ENCODE peak calls at places on chromosomes 2 and 18, in six cellular contexts. U, T, V, M, X and Z are unnamed samples.
A peak's percentile ranks its signal among the peaks of the same experiment; 100 is the strongest.

GRCh38 chr2:65227035-65227470 is 578 bp upstream of the ACTR2 start:
- DNase-seq in M (no peak), T (no peak), U (no peak), X (no peak), V (peak; percentile 18), Z (peak; percentile 70)

GRCh38 chr18:45521777-45522176 is 93.5 kb upstream of the SLC14A2 start:
- DNase-seq in U (peak; percentile 22), M (no peak), X (no peak), T (no peak), V (no peak), Z (no peak)

GRCh38 chr18:12659904-12660605 is 2.1 kb upstream of the SPIRE1 start:
- DNase-seq in X (no peak), U (peak; percentile 71), V (peak; percentile 47), M (peak; percentile 48), T (no peak), Z (peak; percentile 79)

GRCh38 chr2:190578158-190579057 is 43.9 kb upstream of the NEMP2 start:
- DNase-seq in T (peak; percentile 36), X (no peak), M (peak; percentile 24), U (peak; percentile 14), V (peak; percentile 66), Z (peak; percentile 44)

GRCh38 chr2:105473011-105473410 is 74.2 kb upstream of the FHL2 start:
- DNase-seq in U (no peak), M (no peak), T (no peak), V (no peak), X (no peak), Z (no peak)

GRCh38 chr2:227228061-227228667 is 63.7 kb downstream of the COL4A3 start:
- DNase-seq in X (no peak), T (peak; percentile 86), U (peak; percentile 44), V (no peak), M (no peak), Z (no peak)

GRCh38 chr2:241759091-241759807 is 17.4 kb upstream of the GAL3ST2 start:
- DNase-seq in U (no peak), T (no peak), V (no peak), X (no peak), M (no peak), Z (no peak)

GRCh38 chr2:2655451-2655850 is 324.4 kb upstream of the MYT1L start:
- DNase-seq in U (no peak), T (no peak), V (no peak), X (no peak), M (no peak), Z (no peak)

GRCh38 chr2:240069846-240070245 is 16.5 kb upstream of the OR6B3 start:
- DNase-seq in X (no peak), M (no peak), U (no peak), T (no peak), V (no peak), Z (no peak)

GRCh38 chr2:166092889-166093288 is 34.9 kb downstream of the SCN1A start:
- DNase-seq in M (no peak), V (no peak), X (no peak), U (no peak), T (no peak), Z (no peak)

GRCh38 chr2:122748552-122749011 is 993.1 kb downstream of the TSN start:
- DNase-seq in T (no peak), X (no peak), M (no peak), U (no peak), V (peak; percentile 61), Z (no peak)

GRCh38 chr2:98043101-98043500 is 43.9 kb upstream of the VWA3B start:
- DNase-seq in U (no peak), M (no peak), T (no peak), V (no peak), X (no peak), Z (no peak)

GRCh38 chr2:47651296-47651695 is 131.6 kb upstream of the MSH6 start:
- DNase-seq in V (no peak), X (no peak), T (no peak), M (no peak), U (peak; percentile 82), Z (no peak)

GRCh38 chr18:23033079-23033478 is 100.0 kb downstream of the RBBP8 start:
- DNase-seq in M (no peak), T (no peak), U (no peak), V (no peak), X (no peak), Z (no peak)

GRCh38 chr2:177598321-177598922 is 205.8 kb downstream of the AGPS start:
- DNase-seq in V (no peak), U (peak; percentile 13), T (peak; percentile 59), X (no peak), M (no peak), Z (no peak)

GRCh38 chr2:81412681-81413080 is 1108.1 kb upstream of the LRRTM1 start:
- DNase-seq in T (no peak), X (no peak), V (no peak), U (no peak), M (no peak), Z (no peak)

GRCh38 chr2:29000481-29000880 is 19.4 kb downstream of the TOGARAM2 start:
- DNase-seq in U (peak; percentile 74), T (peak; percentile 68), M (no peak), V (no peak), X (peak; percentile 79), Z (peak; percentile 9)

GRCh38 chr2:19690429-19690828 is 211.4 kb downstream of the TTC32 start:
- DNase-seq in X (no peak), M (no peak), T (no peak), V (no peak), U (no peak), Z (no peak)

DNA sequence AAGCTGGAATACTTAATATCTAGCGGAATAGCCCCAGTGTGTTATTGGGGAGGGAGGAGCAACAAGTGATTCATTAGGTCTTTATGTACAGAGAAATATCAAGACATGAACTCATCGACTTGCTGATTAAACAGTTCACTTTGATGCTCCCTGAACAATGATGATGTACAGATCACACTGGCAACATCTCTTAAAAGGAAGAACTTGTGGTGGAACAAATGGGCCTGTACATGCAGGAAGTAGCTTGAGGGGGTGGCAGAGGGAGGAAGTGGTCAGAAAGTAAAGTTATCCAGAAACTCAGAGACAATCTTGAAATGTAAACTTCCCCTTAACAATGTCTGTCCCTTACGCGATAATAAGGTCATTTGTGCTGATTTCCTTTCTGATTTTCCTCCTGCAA is 90.5 kb downstream of the NXPH2 start:
- DNase-seq in V (no peak), T (no peak), X (no peak), M (no peak), U (peak; percentile 17), Z (no peak)
- TF ChIP-seq POLR2A in V (no peak), T (no peak), X (no peak), M (no peak), U (no peak), Z (no peak)

GRCh38 chr2:231515603-231516002 is 14.6 kb downstream of the NMUR1 start:
- DNase-seq in M (no peak), V (no peak), U (no peak), T (no peak), X (no peak), Z (peak; percentile 28)
- TF ChIP-seq POLR2A in M (no peak), V (no peak), U (no peak), T (no peak), X (no peak), Z (no peak)

GRCh38 chr2:99335911-99336779 is at the start of gene TXNDC9:
- DNase-seq in M (peak; percentile 99), T (peak; percentile 99), V (peak; percentile 100), X (peak; percentile 84), U (peak; percentile 100), Z (peak; percentile 100)
- TF ChIP-seq POLR2A in M (peak; percentile 85), T (peak; percentile 82), V (peak; percentile 97), X (peak; percentile 97), U (peak; percentile 63), Z (peak; percentile 93)

DNA sequence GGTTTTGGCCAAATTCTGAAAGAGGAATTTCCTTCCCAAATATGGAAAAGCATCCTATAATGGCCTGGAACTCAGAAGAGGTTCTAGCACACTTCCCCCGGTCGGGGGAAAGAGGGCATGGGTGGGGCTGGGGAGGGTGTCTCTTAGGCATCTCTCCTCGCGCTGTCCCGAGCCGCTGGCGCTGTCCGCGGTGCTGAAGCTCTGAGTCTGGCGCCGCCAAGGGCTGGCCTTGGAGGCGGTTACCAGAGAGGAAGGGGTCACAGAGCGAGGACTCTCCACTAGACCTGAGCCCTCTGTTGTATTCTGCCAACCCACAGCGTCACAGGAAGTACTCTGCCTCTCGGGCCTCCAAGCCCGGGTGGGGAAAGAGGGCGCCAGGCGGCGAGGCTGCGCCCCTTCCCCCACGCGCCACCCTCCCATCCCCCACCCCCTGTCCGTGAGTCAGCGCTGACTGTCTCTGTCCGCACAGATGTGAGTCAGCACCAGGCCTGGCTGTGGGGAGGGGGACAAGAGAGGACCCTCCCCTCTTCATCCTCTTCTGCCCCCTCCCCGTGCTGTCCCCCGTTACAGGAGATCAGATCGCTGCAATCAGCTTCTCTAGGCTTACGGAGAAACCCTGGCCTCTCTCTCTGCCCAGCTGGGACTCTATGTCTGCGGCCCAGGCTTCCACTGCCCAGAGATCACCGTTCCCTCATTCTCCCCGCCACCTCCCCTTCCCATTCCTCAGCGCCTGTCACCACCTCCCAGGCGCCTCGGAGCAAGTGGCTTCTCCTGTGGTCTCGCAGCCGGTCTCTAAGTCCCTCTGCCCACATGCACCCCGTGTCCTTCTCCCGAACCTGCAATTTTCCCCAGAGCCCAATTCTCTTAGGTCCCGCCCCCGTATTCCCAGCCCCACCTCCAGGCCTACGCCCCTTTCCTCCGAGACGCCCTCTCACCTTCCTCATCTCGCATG is 783 bp downstream of the PTPRN start:
- DNase-seq in V (peak; percentile 41), T (peak; percentile 73), M (peak; percentile 29), X (peak; percentile 71), U (peak; percentile 54), Z (peak; percentile 69)
- TF ChIP-seq POLR2A in V (no peak), T (no peak), M (no peak), X (no peak), U (no peak), Z (no peak)

DNA sequence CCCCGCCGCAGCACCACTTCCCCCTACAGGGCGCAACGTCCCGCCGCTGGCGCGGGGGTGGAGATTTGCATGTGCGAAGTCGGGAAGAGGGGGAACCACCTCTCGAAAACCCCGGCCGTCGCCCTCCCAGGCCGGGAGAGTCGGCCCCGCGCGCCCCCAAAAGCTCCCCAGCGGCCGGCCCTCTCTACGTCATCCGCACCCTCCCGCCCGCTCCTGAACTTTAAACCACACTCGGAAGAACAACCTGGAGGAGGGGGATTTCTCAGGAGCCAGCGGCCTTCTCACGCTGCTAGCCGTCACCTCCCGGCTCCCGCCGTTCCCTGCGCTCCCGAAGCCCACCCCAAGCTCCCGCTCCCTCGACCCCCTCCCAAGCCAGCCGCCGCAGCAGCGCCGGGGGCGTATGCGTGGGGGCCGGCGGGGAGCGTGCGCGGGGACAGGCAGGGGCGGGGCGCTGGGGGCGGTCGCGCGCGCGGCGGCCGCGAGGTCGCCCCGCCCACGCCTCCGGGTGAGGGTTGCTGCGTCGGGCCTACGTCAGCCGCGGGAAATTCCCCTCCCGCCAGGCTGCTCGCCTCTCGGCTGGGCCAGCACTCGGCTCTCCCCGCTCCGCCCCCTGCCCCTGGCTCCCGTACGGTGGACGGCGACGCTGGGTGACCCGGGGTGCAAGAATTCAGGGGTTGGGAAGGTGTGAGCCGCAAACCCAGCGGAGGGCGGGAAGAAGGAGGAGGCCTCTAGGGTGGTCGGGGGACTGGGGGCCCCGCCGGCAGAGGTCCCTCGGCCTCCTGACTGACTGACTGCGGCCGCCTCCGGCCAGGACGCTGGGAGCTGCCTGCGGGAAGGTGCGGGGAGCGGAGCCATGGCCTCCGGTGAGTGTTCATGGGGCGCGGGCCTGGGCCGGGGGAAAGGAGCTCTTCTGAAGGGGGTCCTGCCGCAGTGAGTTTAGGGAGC is at the start of gene REL:
- DNase-seq in M (peak; percentile 70), V (peak; percentile 83), T (peak; percentile 95), U (peak; percentile 94), X (peak; percentile 71), Z (peak; percentile 97)
- TF ChIP-seq POLR2A in M (peak; percentile 50), V (peak; percentile 84), T (peak; percentile 75), U (peak; percentile 92), X (peak; percentile 90), Z (peak; percentile 83)